ENCODE peak calls at places on chromosomes 4 and X, in eight cellular contexts. P, A, L, M, E, D, N and U are unnamed samples.

GRCh38 chrX:124940536-124940935 is 379.1 kb upstream of the TEX13C start:
- DNase-seq in P (no peak), M (no peak), A (no peak), D (no peak), N (no peak), L (no peak), E (no peak), U (no peak)

GRCh38 chr4:67346654-67347053 is 198.6 kb downstream of the CENPC start:
- DNase-seq in N (no peak), D (no peak), P (no peak), E (no peak), L (no peak), A (no peak), M (no peak), U (no peak)

GRCh38 chrX:48575642-48576041 is 1.4 kb downstream of the RBM3 start:
- DNase-seq in M (no peak), A (no peak), D (no peak), E (no peak), N (no peak), P (no peak), L (no peak), U (no peak)

GRCh38 chr4:155796031-155796430 is 37.2 kb downstream of the GUCY1B1 start:
- DNase-seq in A (no peak), P (peak), D (no peak), M (peak), E (no peak), L (no peak), N (no peak), U (no peak)

GRCh38 chrX:42094208-42094607 is 170.9 kb upstream of the CASK start:
- DNase-seq in A (no peak), E (no peak), M (peak), D (no peak), N (no peak), P (no peak), L (no peak), U (no peak)

GRCh38 chr4:74531952-74532794 is 87.2 kb downstream of the AREG start:
- DNase-seq in N (no peak), D (peak), L (peak), E (no peak), M (peak), P (peak), A (peak), U (no peak)

GRCh38 chr4:37453361-37454262 is 209.1 kb downstream of the NWD2 start:
- DNase-seq in L (peak), P (peak), M (peak), E (no peak), D (no peak), N (peak), A (peak), U (peak)

GRCh38 chr4:10045481-10045880 is 24.2 kb upstream of the SLC2A9 start:
- DNase-seq in E (no peak), N (no peak), M (no peak), P (peak), L (peak), A (no peak), D (peak), U (no peak)

GRCh38 chr4:94455081-94455480 is 3.3 kb downstream of the PDLIM5 start:
- DNase-seq in M (no peak), D (no peak), E (peak), A (peak), N (peak), P (peak), L (peak), U (peak)

GRCh38 chr4:82842593-82842992 is 44.0 kb upstream of the SCD5 start:
- DNase-seq in M (peak), A (no peak), L (peak), P (no peak), N (no peak), D (no peak), E (no peak), U (no peak)

GRCh38 chrX:18895157-18895952 is 88.6 kb downstream of the PHKA2 start:
- DNase-seq in E (peak), D (no peak), L (peak), M (no peak), N (no peak), P (peak), A (no peak), U (no peak)

GRCh38 chrX:31058284-31058683 is 13.6 kb downstream of the FTHL17 start:
- DNase-seq in A (no peak), P (no peak), M (no peak), E (no peak), D (no peak), L (no peak), N (no peak), U (no peak)

GRCh38 chrX:9326369-9326768 is 138.5 kb upstream of the TBL1X start:
- DNase-seq in N (no peak), A (no peak), E (no peak), L (no peak), P (no peak), D (no peak), M (peak), U (no peak)

GRCh38 chr4:168076989-168077725 is 15.2 kb upstream of the ANXA10 start:
- DNase-seq in D (peak), M (peak), E (peak), N (no peak), P (peak), L (peak), A (peak), U (peak)

GRCh38 chr4:26220704-26221103 is 100.1 kb upstream of the RBPJ start:
- DNase-seq in N (no peak), P (peak), E (no peak), L (peak), D (no peak), M (no peak), A (peak), U (no peak)

GRCh38 chr4:82780398-82781231 is 18.0 kb downstream of the SCD5 start:
- DNase-seq in A (peak), L (no peak), E (peak), N (peak), M (no peak), P (peak), D (no peak), U (peak)

DNA sequence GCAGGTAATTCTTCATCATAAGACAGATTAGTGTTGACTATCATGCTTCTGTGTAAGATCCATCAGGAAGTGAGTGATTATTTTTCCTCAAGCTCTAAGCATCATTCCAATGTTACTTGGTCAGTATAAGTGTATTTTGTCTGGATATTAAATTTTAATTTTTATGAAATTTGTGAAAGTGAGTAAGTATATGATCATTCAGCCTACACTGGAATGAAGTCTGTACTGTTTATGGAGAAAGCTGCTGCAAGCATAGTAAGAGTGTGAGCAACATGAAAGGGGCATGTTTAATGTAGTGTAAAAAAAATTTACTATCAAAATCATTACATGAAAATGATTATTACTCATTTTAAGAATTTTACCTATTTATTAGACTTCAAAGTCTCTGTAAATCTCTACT is 84.8 kb downstream of the IL15 start:
- DNase-seq in N (no peak), D (no peak), A (no peak), P (no peak), E (no peak), M (no peak), L (no peak), U (no peak)
- TF ChIP-seq CTCF in N (no peak), D (no peak), A (no peak), P (no peak), E (no peak), M (no peak), L (no peak), U (no peak)

GRCh38 chrX:55924574-55924973 is 207.0 kb downstream of the RRAGB start:
- DNase-seq in L (no peak), A (no peak), N (no peak), D (no peak), P (no peak), M (no peak), E (no peak), U (no peak)

DNA sequence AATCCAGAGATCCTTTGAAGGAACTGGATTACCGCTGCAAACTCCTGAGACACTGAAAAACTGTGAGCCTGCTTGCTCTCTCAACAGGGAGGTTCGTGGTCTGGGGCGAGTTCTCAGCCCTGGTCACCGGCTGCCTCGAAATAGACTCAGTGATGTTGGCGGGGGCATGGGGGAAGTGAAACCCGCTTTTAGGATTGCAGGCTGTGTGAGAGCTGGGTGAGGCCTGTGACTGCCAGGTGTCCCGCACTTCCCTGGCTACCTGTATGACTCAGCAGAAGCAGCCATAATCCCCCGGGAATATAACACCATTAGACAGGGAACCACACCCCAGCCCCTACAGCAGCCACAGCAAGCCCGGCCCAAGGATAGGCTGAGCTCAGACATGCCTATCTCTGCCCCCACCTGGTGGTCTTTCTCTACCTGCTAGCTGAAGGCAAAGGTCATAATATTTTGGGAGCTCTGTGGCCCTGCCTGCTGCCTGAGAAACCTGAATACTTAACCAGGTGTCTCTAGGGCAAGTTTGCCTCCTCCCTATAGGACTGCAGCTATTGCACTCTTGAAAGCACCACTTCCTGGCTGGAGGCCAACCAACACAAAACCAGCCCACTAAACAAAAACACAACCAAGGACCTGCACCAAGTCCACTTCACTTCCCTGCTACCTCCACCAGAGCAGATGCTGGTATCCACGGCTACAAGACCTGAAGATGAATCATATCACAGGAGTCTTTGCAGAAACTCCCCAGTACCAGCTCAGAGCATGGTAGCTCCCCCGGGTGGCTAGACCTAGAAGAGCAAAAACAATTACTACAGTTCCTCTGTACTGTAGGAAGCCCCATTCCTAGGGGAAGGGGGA is 202.0 kb downstream of the RRAGB start:
- DNase-seq in N (no peak), E (no peak), A (no peak), P (no peak), D (no peak), L (no peak), M (no peak), U (no peak)
- TF ChIP-seq CTCF in N (no peak), E (no peak), A (no peak), P (no peak), D (no peak), L (no peak), M (no peak), U (no peak)

DNA sequence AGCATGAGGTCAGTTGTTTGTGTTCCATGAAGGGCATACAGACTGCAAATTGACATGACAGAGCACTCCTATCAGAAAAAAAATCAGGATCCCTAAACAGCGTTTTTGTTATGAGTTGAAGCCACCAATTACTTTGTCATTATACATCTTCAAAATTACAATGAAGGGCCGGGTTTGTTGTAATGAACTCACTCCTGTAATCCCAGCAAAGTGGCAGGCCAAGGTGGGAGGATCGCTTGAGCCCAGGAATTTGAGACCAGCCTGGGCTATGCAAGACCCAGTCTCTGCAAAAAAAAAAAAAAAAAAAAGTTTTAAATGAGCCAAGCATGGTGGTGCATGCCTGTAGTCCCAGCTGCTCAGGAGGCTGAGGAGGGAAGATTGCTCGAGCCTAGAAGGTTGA is 3.5 kb upstream of the DCTD start:
- DNase-seq in A (no peak), E (no peak), N (no peak), D (no peak), P (no peak), L (no peak), M (no peak), U (no peak)
- TF ChIP-seq CTCF in A (no peak), E (no peak), N (no peak), D (no peak), P (no peak), L (no peak), M (no peak), U (no peak)

GRCh38 chr4:70737006-70737405 is 15.2 kb downstream of the RUFY3 start:
- DNase-seq in D (no peak), A (no peak), M (peak), E (no peak), N (no peak), P (no peak), L (no peak), U (no peak)

GRCh38 chr4:70739496-70740337 is 18.0 kb downstream of the RUFY3 start:
- DNase-seq in L (no peak), A (no peak), P (no peak), D (no peak), N (no peak), E (no peak), M (peak), U (no peak)

GRCh38 chr4:70734971-70735370 is 13.2 kb downstream of the RUFY3 start:
- DNase-seq in D (no peak), N (no peak), M (peak), A (no peak), P (no peak), L (no peak), E (no peak), U (no peak)

GRCh38 chr4:70734168-70734954 is 12.6 kb downstream of the RUFY3 start:
- DNase-seq in A (peak), P (peak), D (peak), N (no peak), M (peak), L (no peak), E (no peak), U (no peak)

GRCh38 chr4:70737409-70737808 is 15.6 kb downstream of the RUFY3 start:
- DNase-seq in E (no peak), D (no peak), N (no peak), P (no peak), L (no peak), M (peak), A (no peak), U (no peak)
- TF ChIP-seq CTCF in E (no peak), D (no peak), N (no peak), P (no peak), L (no peak), M (no peak), A (no peak), U (no peak)

GRCh38 chr4:110621328-110621812 is 1.5 kb downstream of the PITX2 start:
- DNase-seq in L (no peak), A (no peak), P (no peak), M (no peak), E (no peak), N (peak), D (no peak), U (no peak)
- TF ChIP-seq CTCF in L (no peak), A (no peak), P (no peak), M (no peak), E (no peak), N (no peak), D (no peak), U (no peak)

GRCh38 chr4:15317246-15317645 is 110.6 kb upstream of the C1QTNF7 start:
- DNase-seq in M (no peak), D (no peak), A (no peak), N (no peak), P (peak), E (no peak), L (no peak), U (no peak)

GRCh38 chr4:15318621-15319348 is 109.0 kb upstream of the C1QTNF7 start:
- DNase-seq in M (no peak), P (peak), N (no peak), D (no peak), L (no peak), A (no peak), E (no peak), U (no peak)

GRCh38 chr4:15322016-15322415 is 105.8 kb upstream of the C1QTNF7 start:
- DNase-seq in N (no peak), E (no peak), M (no peak), D (no peak), A (no peak), L (no peak), P (no peak), U (no peak)

GRCh38 chr4:15314974-15315373 is 112.9 kb upstream of the C1QTNF7 start:
- DNase-seq in D (no peak), E (no peak), M (no peak), A (no peak), L (no peak), P (peak), N (no peak), U (no peak)

DNA sequence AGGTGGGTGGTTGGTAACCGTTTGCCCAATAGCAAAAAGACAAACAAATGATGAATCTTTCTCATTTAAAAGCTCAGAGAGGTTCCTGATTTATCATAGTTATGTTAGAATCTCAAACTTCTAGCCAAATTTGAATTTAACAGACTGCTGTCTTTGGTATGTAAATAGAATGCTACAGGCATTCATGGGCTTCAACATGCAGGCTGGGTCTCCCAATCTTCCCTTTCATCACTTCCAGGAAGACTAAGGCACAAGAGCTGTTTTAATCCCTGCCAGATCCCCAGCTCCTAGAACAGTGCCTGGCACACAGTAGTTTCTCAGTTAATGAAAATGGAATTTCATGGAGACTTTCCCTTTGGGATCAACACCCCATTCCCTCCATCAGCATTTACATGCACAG is 107.7 kb upstream of the C1QTNF7 start:
- DNase-seq in D (no peak), A (no peak), N (no peak), M (no peak), L (no peak), P (no peak), E (no peak), U (no peak)
- TF ChIP-seq CTCF in D (no peak), A (no peak), N (no peak), M (no peak), L (no peak), P (no peak), E (no peak), U (no peak)

DNA sequence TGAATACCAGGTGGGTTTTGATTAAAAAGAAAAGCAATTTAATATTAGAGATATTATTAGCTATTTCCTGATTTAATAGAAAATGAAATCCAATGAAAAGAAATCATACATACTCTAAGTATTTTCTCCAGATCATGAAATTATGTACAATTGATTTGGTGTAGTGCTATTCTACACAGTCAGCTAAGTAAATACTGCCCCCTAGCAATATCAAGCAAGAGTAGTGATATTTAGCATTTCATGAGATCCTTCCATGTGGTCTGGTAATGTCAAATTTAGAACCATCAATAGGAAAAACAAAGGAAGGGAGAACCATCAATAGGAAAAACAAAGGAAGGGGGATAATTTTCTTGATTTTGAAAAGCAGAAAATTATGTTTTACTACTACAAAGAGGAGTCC is 114.6 kb downstream of the TBCK start:
- DNase-seq in E (no peak), L (peak), P (peak), N (no peak), M (peak), D (no peak), A (no peak), U (no peak)
- TF ChIP-seq CTCF in E (peak), L (peak), P (peak), N (no peak), M (no peak), D (peak), A (no peak), U (no peak)

GRCh38 chr4:56668267-56668666 is 12.8 kb downstream of the HOPX start:
- DNase-seq in A (no peak), P (peak), N (no peak), E (no peak), D (no peak), M (no peak), L (peak), U (no peak)
- TF ChIP-seq CTCF in A (no peak), P (peak), N (no peak), E (no peak), D (no peak), M (peak), L (no peak), U (no peak)

GRCh38 chr4:24680746-24681145 is 96.4 kb upstream of the DHX15 start:
- DNase-seq in P (no peak), L (no peak), M (no peak), A (no peak), E (no peak), D (no peak), N (no peak), U (no peak)

GRCh38 chr4:24688453-24688852 is 104.1 kb upstream of the DHX15 start:
- DNase-seq in L (no peak), P (no peak), E (no peak), D (no peak), M (no peak), N (no peak), A (no peak), U (no peak)

GRCh38 chr4:24686866-24687672 is 102.7 kb upstream of the DHX15 start:
- DNase-seq in A (no peak), E (no peak), D (no peak), L (peak), M (peak), N (peak), P (peak), U (no peak)

DNA sequence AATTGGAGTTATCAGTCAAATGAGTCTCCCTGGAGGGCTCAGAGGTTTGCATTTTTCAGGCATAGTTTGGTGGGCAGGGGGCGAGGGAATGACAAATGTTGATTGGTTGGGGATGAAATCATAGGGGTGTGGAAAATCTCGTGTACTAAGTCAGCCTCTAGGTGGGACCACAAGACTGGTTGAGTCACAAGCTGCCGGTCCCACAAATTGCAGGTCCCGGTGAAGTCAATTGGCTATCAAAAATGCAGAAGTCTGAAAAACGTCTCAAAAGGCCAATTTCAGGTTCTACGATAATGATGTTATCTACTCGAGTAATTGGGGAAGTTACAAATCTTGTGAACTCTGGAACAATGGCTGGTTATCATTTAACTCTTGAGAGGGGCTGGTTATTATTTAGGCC is 98.8 kb upstream of the DHX15 start:
- DNase-seq in D (no peak), A (no peak), N (no peak), P (no peak), L (no peak), E (no peak), M (peak), U (no peak)
- TF ChIP-seq CTCF in D (no peak), A (no peak), N (no peak), P (no peak), L (no peak), E (no peak), M (no peak), U (no peak)

GRCh38 chrX:102659790-102660757 is 8.8 kb downstream of the GPRASP1 start:
- DNase-seq in P (peak), M (peak), N (peak), L (peak), D (peak), A (peak), E (peak), U (peak)
- TF ChIP-seq CTCF in P (peak), M (no peak), N (no peak), L (no peak), D (no peak), A (no peak), E (no peak), U (no peak)